ENCODE peak calls at places on chromosomes 3 and 15, in six cellular contexts. Q, W, O, L, Y and B are unnamed samples.

GRCh38 chr15:24955549-24955929 is 752 bp downstream of the SNRPN start:
- DNase-seq in L (no peak), Q (no peak), Y (peak), O (no peak), W (no peak), B (no peak)

GRCh38 chr3:179558742-179559364 is 3.9 kb upstream of the ACTL6A start:
- DNase-seq in O (peak), Y (peak), W (no peak), L (peak), Q (peak), B (peak)

GRCh38 chr15:66704019-66704782 is 2.2 kb downstream of the SMAD6 start:
- DNase-seq in Q (peak), W (no peak), Y (no peak), L (no peak), O (no peak), B (no peak)

GRCh38 chr3:65676592-65676991 is 362.1 kb downstream of the MAGI1 start:
- DNase-seq in W (no peak), Q (no peak), L (no peak), O (no peak), Y (no peak), B (no peak)

GRCh38 chr15:57534279-57534678 is 57.4 kb upstream of the MYZAP start:
- DNase-seq in Q (no peak), Y (no peak), W (no peak), L (no peak), O (no peak), B (peak)

GRCh38 chr3:24526640-24527237 is 32.1 kb upstream of the THRB start:
- DNase-seq in Q (no peak), O (no peak), W (no peak), Y (no peak), L (no peak), B (no peak)

GRCh38 chr3:146493761-146494160 is 24.4 kb upstream of the PLSCR2 start:
- DNase-seq in Q (no peak), O (no peak), Y (no peak), L (no peak), W (no peak), B (no peak)

GRCh38 chr15:74870496-74871213 is 2.5 kb downstream of the SCAMP2 start:
- DNase-seq in Y (no peak), L (no peak), O (no peak), W (no peak), Q (no peak), B (no peak)

GRCh38 chr3:132273043-132273442 is 44.2 kb upstream of the ACP3 start:
- DNase-seq in Q (no peak), Y (no peak), O (no peak), W (no peak), L (no peak), B (no peak)

GRCh38 chr15:22942877-22943276 is 37.3 kb downstream of the CYFIP1 start:
- DNase-seq in Y (no peak), L (no peak), Q (no peak), W (no peak), O (no peak), B (no peak)

GRCh38 chr3:48598323-48599076 is 3.4 kb upstream of the COL7A1 start:
- DNase-seq in Q (no peak), L (no peak), Y (no peak), O (no peak), W (no peak), B (no peak)

GRCh38 chr15:85973584-85974347 is 105.9 kb upstream of the AGBL1 start:
- DNase-seq in O (no peak), W (no peak), L (no peak), Q (no peak), Y (no peak), B (no peak)

GRCh38 chr3:42508562-42508961 is 6.1 kb downstream of the VIPR1 start:
- DNase-seq in W (no peak), Q (no peak), L (no peak), Y (no peak), O (no peak), B (no peak)

GRCh38 chr15:35439291-35439690 is 106.7 kb downstream of the DPH6 start:
- DNase-seq in O (no peak), Y (no peak), L (no peak), W (no peak), Q (no peak), B (no peak)

GRCh38 chr3:13134879-13135206 is 61.6 kb upstream of the IQSEC1 start:
- DNase-seq in O (peak), Q (no peak), Y (no peak), W (no peak), L (no peak), B (no peak)

GRCh38 chr15:92617197-92618037 is 38.2 kb downstream of the FAM174B start:
- DNase-seq in L (no peak), O (peak), W (no peak), Y (no peak), Q (no peak), B (peak)

GRCh38 chr3:171797265-171797679 is 13.0 kb downstream of the PLD1 start:
- DNase-seq in Q (no peak), O (no peak), W (no peak), L (no peak), Y (no peak), B (no peak)

GRCh38 chr15:94253742-94254141 is 22.4 kb downstream of the MCTP2 start:
- DNase-seq in W (no peak), Q (no peak), L (no peak), Y (no peak), O (no peak), B (no peak)

GRCh38 chr15:45106002-45106790 is 7.8 kb downstream of the DUOX2 start:
- DNase-seq in O (peak), L (no peak), W (no peak), Q (no peak), Y (no peak), B (no peak)

GRCh38 chr15:77634266-77634962 is 1.7 kb upstream of the LINGO1 start:
- DNase-seq in Y (peak), Q (no peak), O (peak), W (no peak), L (no peak), B (no peak)

GRCh38 chr3:71510485-71510884 is 73.0 kb downstream of the FOXP1 start:
- DNase-seq in Y (no peak), Q (no peak), O (no peak), L (no peak), W (no peak), B (no peak)

GRCh38 chr15:76398702-76399101 is 62.1 kb downstream of the ISL2 start:
- DNase-seq in L (no peak), W (no peak), Q (no peak), Y (no peak), O (no peak), B (no peak)

GRCh38 chr3:138114431-138114918 is 933 bp downstream of the DZIP1L start:
- DNase-seq in W (no peak), Q (no peak), Y (no peak), O (no peak), L (no peak), B (no peak)

GRCh38 chr3:134211797-134212196 is 38.9 kb downstream of the RYK start:
- DNase-seq in W (no peak), L (no peak), Y (peak), Q (no peak), O (peak), B (no peak)